ENCODE peak calls at places on chromosomes 5 and 9, in seven cellular contexts. A is psoas muscle, B is heart right ventricle, W is RWPE1, N is H9, D is sigmoid colon, S is cardiac muscle cell. J is an unnamed sample.

GRCh38 chr9:26243298-26243697 is 565.1 kb upstream of the TUSC1 start:
- DNase-seq in A (no peak), B (no peak), W (no peak), N (no peak), D (no peak), S (no peak), J (no peak)

GRCh38 chr9:104866186-104866585 is 61.8 kb downstream of the ABCA1 start:
- DNase-seq in A (no peak), B (no peak), W (no peak), N (no peak), D (no peak), S (no peak), J (no peak)

GRCh38 chr9:86624616-86625015 is 270.4 kb upstream of the TUT7 start:
- DNase-seq in A (no peak), B (no peak), W (no peak), N (no peak), D (no peak), S (no peak), J (no peak)

GRCh38 chr5:148573374-148573773 is 81.0 kb downstream of the HTR4 start:
- DNase-seq in A (no peak), B (no peak), W (no peak), N (no peak), D (no peak), S (no peak), J (no peak)

GRCh38 chr9:89080193-89080592 is 88.9 kb downstream of the S1PR3 start:
- DNase-seq in A (peak), B (peak), W (no peak), N (no peak), D (peak), S (no peak), J (no peak)

GRCh38 chr5:175235251-175235963 is 208.6 kb downstream of the DRD1 start:
- DNase-seq in A (no peak), B (no peak), W (no peak), N (no peak), D (no peak), S (no peak), J (no peak)

GRCh38 chr5:175897285-175897684 is 25.9 kb downstream of the CPLX2 start:
- DNase-seq in A (no peak), B (no peak), W (no peak), N (no peak), D (no peak), S (no peak), J (no peak)

GRCh38 chr5:41193462-41194166 is 19.7 kb downstream of the C6 start:
- DNase-seq in A (peak), B (peak), W (no peak), N (no peak), D (peak), S (no peak), J (peak)

GRCh38 chr5:159405611-159406031 is 75.3 kb upstream of the IL12B start:
- DNase-seq in A (no peak), B (no peak), W (no peak), N (no peak), D (no peak), S (no peak), J (no peak)

GRCh38 chr9:132486706-132487350 is 76.8 kb downstream of the CFAP77 start:
- DNase-seq in A (no peak), B (no peak), W (no peak), N (no peak), D (no peak), S (no peak), J (no peak)

GRCh38 chr9:5712651-5713360 is 83.9 kb downstream of the RIC1 start:
- DNase-seq in A (no peak), B (no peak), W (no peak), N (no peak), D (no peak), S (no peak), J (no peak)

GRCh38 chr5:115291397-115291796 is 5.1 kb downstream of the CCDC112 start:
- DNase-seq in A (no peak), B (no peak), W (no peak), N (no peak), D (no peak), S (no peak), J (no peak)

GRCh38 chr5:132209131-132209530 is 18.5 kb downstream of the P4HA2 start:
- DNase-seq in A (no peak), B (no peak), W (no peak), N (no peak), D (no peak), S (no peak), J (peak)

GRCh38 chr5:78806544-78806943 is 158.0 kb upstream of the LHFPL2 start:
- DNase-seq in A (no peak), B (no peak), W (peak), N (no peak), D (no peak), S (no peak), J (no peak)

GRCh38 chr5:43065384-43066230 is 25.5 kb upstream of the ANXA2R start:
- DNase-seq in A (peak), B (peak), W (peak), N (no peak), D (peak), S (peak), J (peak)

GRCh38 chr5:43066799-43067741 is 27.0 kb upstream of the ANXA2R start:
- DNase-seq in A (peak), B (peak), W (peak), N (peak), D (peak), S (peak), J (peak)

GRCh38 chr5:43061352-43061751 is 21.2 kb upstream of the ANXA2R start:
- DNase-seq in A (no peak), B (no peak), W (no peak), N (no peak), D (no peak), S (no peak), J (no peak)

GRCh38 chr5:43066231-43066798 is 26.2 kb upstream of the ANXA2R start:
- DNase-seq in A (peak), B (peak), W (peak), N (peak), D (peak), S (peak), J (peak)

DNA sequence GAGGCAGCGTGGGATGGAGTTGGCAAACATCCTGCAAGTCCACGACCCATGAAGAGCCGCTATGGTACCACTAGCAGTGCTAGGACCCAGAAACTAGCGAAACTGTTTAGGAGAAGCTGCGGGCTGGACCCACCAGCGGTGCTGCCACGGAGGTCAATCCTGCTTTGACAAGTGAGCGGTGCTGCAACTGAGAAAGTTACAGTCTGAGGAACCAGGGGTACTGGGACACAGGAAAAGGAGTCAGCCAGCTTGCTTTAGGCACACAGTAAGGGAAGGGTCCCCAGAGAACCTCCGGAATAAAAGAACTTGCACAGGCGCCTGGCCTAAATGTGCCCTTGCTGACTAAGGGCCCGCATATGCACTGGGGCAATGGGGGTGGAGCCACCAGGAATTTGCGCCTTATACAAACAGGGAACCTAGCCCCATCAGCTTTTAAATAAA is 23.6 kb upstream of the ANXA2R start:
- DNase-seq in A (peak), B (no peak), W (no peak), N (peak), D (no peak), S (no peak), J (no peak)
- H3K27ac ChIP-seq in A (peak), B (no peak), W (peak), N (peak), D (peak), S (no peak), J (peak)

GRCh38 chr5:137666901-137667300 is 69.0 kb downstream of the KLHL3 start:
- DNase-seq in A (no peak), B (no peak), W (no peak), N (no peak), D (no peak), S (no peak), J (no peak)

GRCh38 chr5:137668574-137669093 is 67.3 kb downstream of the KLHL3 start:
- DNase-seq in A (no peak), B (no peak), W (no peak), N (no peak), D (no peak), S (no peak), J (no peak)

GRCh38 chr5:137666109-137666850 is 69.6 kb downstream of the KLHL3 start:
- DNase-seq in A (no peak), B (peak), W (no peak), N (no peak), D (no peak), S (no peak), J (no peak)

GRCh38 chr5:137665678-137666077 is 70.2 kb downstream of the KLHL3 start:
- DNase-seq in A (no peak), B (no peak), W (no peak), N (no peak), D (no peak), S (no peak), J (no peak)

GRCh38 chr5:137667341-137667740 is 68.5 kb downstream of the KLHL3 start:
- DNase-seq in A (no peak), B (no peak), W (no peak), N (no peak), D (no peak), S (no peak), J (no peak)
- H3K27ac ChIP-seq in A (no peak), B (peak), W (no peak), N (no peak), D (no peak), S (no peak), J (no peak)

GRCh38 chr5:152817311-152817710 is 412.2 kb upstream of the NMUR2 start:
- DNase-seq in A (no peak), B (no peak), W (no peak), N (no peak), D (no peak), S (no peak), J (no peak)

GRCh38 chr5:152811985-152812384 is 406.9 kb upstream of the NMUR2 start:
- DNase-seq in A (no peak), B (no peak), W (no peak), N (peak), D (no peak), S (no peak), J (no peak)
- H3K27ac ChIP-seq in A (no peak), B (no peak), W (no peak), N (no peak), D (no peak), S (no peak), J (no peak)

GRCh38 chr5:65882278-65882677 is 44.1 kb upstream of the ERBIN start:
- DNase-seq in A (no peak), B (no peak), W (no peak), N (no peak), D (no peak), S (no peak), J (no peak)

GRCh38 chr5:65886387-65886786 is 40.0 kb upstream of the ERBIN start:
- DNase-seq in A (no peak), B (no peak), W (no peak), N (no peak), D (no peak), S (no peak), J (no peak)

GRCh38 chr5:65880673-65881072 is 45.7 kb upstream of the ERBIN start:
- DNase-seq in A (no peak), B (no peak), W (no peak), N (no peak), D (no peak), S (no peak), J (no peak)

GRCh38 chr5:65883461-65883860 is 42.9 kb upstream of the ERBIN start:
- DNase-seq in A (no peak), B (no peak), W (no peak), N (no peak), D (no peak), S (no peak), J (no peak)
- H3K27ac ChIP-seq in A (no peak), B (no peak), W (no peak), N (no peak), D (no peak), S (no peak), J (no peak)

GRCh38 chr5:57836331-57836730 is 353.7 kb upstream of the ACTBL2 start:
- DNase-seq in A (no peak), B (no peak), W (no peak), N (no peak), D (no peak), S (no peak), J (no peak)

GRCh38 chr5:57839025-57839424 is 356.4 kb upstream of the ACTBL2 start:
- DNase-seq in A (no peak), B (no peak), W (peak), N (no peak), D (no peak), S (no peak), J (no peak)

GRCh38 chr5:57834829-57835554 is 352.4 kb upstream of the ACTBL2 start:
- DNase-seq in A (no peak), B (no peak), W (peak), N (peak), D (no peak), S (peak), J (no peak)

GRCh38 chr5:57839447-57839846 is 356.8 kb upstream of the ACTBL2 start:
- DNase-seq in A (no peak), B (no peak), W (no peak), N (no peak), D (no peak), S (no peak), J (no peak)

DNA sequence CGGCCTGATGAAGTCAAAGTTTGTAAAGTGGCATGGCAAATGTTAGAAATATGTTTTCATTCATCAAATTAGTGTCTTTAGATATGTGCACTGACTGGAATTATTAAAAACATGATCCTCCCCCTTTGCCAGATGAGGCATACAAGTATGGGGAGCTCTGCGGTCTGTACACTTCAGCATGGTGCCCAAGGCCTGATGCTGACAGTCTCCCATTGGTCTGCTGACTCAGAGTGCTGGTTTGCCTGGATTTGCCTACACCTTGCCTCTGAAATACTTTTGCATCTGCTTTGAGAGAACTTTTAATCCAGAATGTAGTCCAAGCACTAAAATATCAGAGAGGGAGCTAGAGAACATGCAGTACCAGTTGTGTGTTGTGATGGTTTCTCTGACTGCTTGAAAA is 354.3 kb upstream of the ACTBL2 start:
- DNase-seq in A (no peak), B (no peak), W (no peak), N (no peak), D (no peak), S (no peak), J (no peak)
- H3K27ac ChIP-seq in A (no peak), B (no peak), W (peak), N (no peak), D (no peak), S (no peak), J (no peak)

GRCh38 chr5:69491027-69491426 is 1.6 kb upstream of the OCLN start:
- DNase-seq in A (no peak), B (no peak), W (no peak), N (no peak), D (no peak), S (no peak), J (no peak)

GRCh38 chr5:69491838-69492390 is 676 bp upstream of the OCLN start:
- DNase-seq in A (no peak), B (no peak), W (no peak), N (no peak), D (no peak), S (no peak), J (no peak)

GRCh38 chr5:69493235-69493925 is 790 bp downstream of the OCLN start:
- DNase-seq in A (no peak), B (peak), W (peak), N (peak), D (no peak), S (peak), J (peak)

GRCh38 chr5:69494481-69494880 is 1.9 kb downstream of the OCLN start:
- DNase-seq in A (no peak), B (no peak), W (no peak), N (no peak), D (no peak), S (no peak), J (no peak)

DNA sequence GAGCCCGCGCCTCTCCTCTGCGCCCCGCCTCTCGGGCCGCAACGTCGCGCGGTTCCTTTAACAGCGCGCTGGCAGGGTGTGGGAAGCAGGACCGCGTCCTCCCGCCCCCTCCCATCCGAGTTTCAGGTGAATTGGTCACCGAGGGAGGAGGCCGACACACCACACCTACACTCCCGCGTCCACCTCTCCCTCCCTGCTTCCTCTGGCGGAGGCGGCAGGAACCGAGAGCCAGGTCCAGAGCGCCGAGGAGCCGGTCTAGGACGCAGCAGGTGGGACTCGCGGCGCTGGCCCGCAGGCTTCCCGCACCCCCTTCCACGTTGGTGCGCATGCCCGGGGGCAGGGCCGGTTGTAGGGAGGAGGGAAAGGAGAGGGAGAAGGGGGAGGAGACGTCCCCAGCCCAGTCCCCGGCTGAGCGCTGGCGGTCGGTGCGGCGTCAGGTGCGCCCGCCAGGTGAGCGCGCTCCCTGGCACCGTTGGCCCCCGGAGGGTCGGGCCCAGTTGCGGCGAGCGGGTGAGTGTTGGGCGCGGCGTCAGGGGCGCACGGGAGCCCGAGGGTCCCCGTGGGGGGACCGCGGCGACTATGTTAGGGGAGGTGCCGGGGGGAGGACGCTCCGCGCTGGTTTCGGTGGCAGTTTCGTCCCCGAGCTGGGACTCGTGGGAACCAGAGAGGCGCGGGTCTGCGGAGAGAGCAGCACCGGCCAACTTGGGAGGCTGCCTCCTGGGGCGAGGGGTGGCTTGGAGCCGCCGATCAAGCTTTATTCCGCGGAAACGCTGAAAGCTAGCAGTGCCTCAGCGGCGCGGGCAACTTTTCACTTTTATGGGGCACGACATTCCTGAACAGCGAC is at the start of gene OCLN:
- DNase-seq in A (no peak), B (no peak), W (peak), N (peak), D (no peak), S (peak), J (peak)
- H3K27ac ChIP-seq in A (no peak), B (no peak), W (no peak), N (no peak), D (peak), S (no peak), J (peak)

GRCh38 chr5:171123417-171123816 is 185.6 kb upstream of the TLX3 start:
- DNase-seq in A (no peak), B (no peak), W (no peak), N (no peak), D (peak), S (no peak), J (no peak)
- H3K27ac ChIP-seq in A (no peak), B (no peak), W (no peak), N (no peak), D (no peak), S (no peak), J (no peak)

J was measured in right lobe of liver.